ENCODE peak calls at places on chromosome 17, in five cellular contexts. M, B, K, A and X are unnamed samples. For H3K36me3 and H3K4me1, the result is how much of the 10 kb centered on the place peaks cover.

GRCh38 chr17:82424001-82424862 is 5.8 kb upstream of the OGFOD3 start:
- DNase-seq in B (peak), A (peak), M (peak), K (peak), X (peak)

GRCh38 chr17:3732171-3732570 is 8.5 kb downstream of the HASPIN start:
- DNase-seq in K (peak), A (no peak), M (no peak), B (no peak), X (no peak)

GRCh38 chr17:80738020-80738380 is 193.4 kb downstream of the RPTOR start:
- DNase-seq in K (no peak), A (no peak), M (no peak), B (no peak), X (no peak)

GRCh38 chr17:15263206-15263579 is 1.9 kb downstream of the PMP22 start:
- DNase-seq in K (peak), B (peak), A (peak), M (no peak), X (no peak)

GRCh38 chr17:80807014-80807413 is 184.6 kb upstream of the CHMP6 start:
- DNase-seq in M (no peak), A (no peak), B (no peak), K (no peak), X (no peak)

GRCh38 chr17:75130632-75131277 is 787 bp downstream of the NT5C start:
- DNase-seq in B (peak), A (peak), M (peak), K (peak), X (peak)

GRCh38 chr17:39199673-39199985 is 454 bp upstream of the RPL19 start:
- DNase-seq in B (no peak), A (no peak), K (no peak), M (no peak), X (no peak)

GRCh38 chr17:59221159-59221847 is 992 bp downstream of the GDPD1 start:
- DNase-seq in M (peak), A (peak), K (no peak), B (no peak), X (no peak)

GRCh38 chr17:2214047-2214717 is 89.4 kb downstream of the SMG6 start:
- DNase-seq in A (peak), K (peak), M (no peak), B (peak), X (no peak)

GRCh38 chr17:49825645-49826044 is 22.2 kb downstream of the TAC4 start:
- DNase-seq in K (no peak), B (no peak), M (no peak), A (no peak), X (no peak)
- H3K36me3 ChIP-seq in K (under half), B (under half), M (half or more), A (half or more), X (half or more)

DNA sequence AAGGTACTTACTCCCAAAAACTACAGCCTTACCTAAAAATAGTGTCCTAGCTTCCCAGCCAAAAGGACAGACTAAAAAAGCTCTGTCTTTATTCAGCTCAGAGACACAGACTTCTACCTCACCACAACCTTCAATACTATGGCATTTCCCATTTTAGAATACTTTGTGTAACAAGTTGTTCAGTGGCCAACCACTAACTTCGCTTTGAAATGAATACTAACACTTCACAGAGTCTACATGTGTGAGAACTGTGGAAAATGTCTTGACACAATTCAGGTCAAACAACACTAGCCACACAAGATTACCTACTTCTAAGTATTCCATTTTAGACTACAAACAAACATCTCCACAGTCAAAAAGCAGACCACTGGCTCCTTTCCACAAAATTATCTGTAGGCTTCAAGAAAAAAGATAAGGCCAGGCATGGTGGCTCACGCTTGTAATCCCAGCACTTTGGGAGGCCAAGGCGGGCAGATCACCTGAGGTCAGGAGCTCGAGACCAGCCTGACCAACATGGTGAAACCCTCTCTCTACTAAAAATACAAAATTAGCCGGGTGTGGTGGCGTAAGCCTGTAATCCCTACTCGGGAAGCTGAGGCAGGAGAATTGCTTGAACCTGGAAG is 3.2 kb downstream of the HELZ start:
- DNase-seq in A (no peak), B (no peak), K (no peak), M (no peak), X (no peak)
- H3K4me3 ChIP-seq in A (peak), B (no peak), K (no peak), M (no peak), X (peak)

GRCh38 chr17:20141201-20141999 is 132.2 kb downstream of the SPECC1 start:
- DNase-seq in A (no peak), M (no peak), K (no peak), B (no peak), X (no peak)

GRCh38 chr17:20143740-20144139 is 134.6 kb downstream of the SPECC1 start:
- DNase-seq in A (no peak), M (no peak), K (no peak), B (no peak), X (no peak)

GRCh38 chr17:20145567-20145966 is 136.4 kb downstream of the SPECC1 start:
- DNase-seq in B (no peak), K (no peak), M (no peak), A (no peak), X (no peak)

GRCh38 chr17:20142268-20142667 is 133.1 kb downstream of the SPECC1 start:
- DNase-seq in A (no peak), B (no peak), M (no peak), K (no peak), X (no peak)
- H3K4me1 ChIP-seq in A (under half), B (under half), M (under half), K (under half), X (under half)

GRCh38 chr17:34051046-34051445 is 204.0 kb upstream of the CCL2 start:
- DNase-seq in A (no peak), M (no peak), B (no peak), K (no peak), X (no peak)

GRCh38 chr17:34059423-34060220 is 195.5 kb upstream of the CCL2 start:
- DNase-seq in B (no peak), A (no peak), K (no peak), M (no peak), X (no peak)

GRCh38 chr17:34054495-34054894 is 200.6 kb upstream of the CCL2 start:
- DNase-seq in B (no peak), A (no peak), M (no peak), K (no peak), X (no peak)
- H3K36me3 ChIP-seq in B (under half), A (under half), M (under half), K (under half), X (under half)

DNA sequence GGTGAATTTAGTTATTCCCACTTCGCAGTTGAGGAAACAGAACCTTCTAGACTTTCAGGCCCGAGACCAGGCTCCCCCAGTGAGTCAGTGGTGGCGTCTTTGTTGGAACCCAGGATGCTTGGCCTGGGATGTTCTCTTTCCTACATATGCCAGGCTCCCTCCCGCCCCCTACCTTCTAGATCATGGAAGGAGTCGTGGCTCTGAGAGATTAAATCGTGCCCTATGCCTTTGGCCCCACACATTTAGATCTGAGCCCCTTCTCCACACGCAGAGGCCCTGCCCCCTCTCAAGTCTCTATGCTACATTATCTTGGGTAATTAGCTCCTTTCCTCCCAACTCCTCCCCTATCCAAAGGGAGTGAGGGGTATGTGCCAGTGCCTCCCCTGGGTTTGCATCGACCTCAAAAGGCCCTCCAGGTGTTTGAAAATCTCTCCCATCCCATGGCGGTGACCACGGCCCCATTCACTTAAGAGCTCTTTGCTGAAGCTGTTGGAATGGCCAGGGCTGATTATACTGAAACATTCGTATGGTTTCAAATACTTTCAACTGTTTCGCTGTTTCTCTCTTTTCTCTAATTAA is 3.0 kb downstream of the NGFR start:
- DNase-seq in K (no peak), B (no peak), A (no peak), M (no peak), X (no peak)
- H3K4me3 ChIP-seq in K (no peak), B (no peak), A (no peak), M (no peak), X (no peak)